ENCODE peak calls at places on chromosomes 7 and 10, in eight cellular contexts. T is MCF 10A; B is NCI-H345; I is NCI-H524; O is stimulated activated CD4-positive, alpha-beta T cell treated with anti-CD3 and anti-CD28 coated beads, Interleukin-1b, Interleukin-23, amount 100 ng/mL, for 1 hour; D is HT-29; Q is SJSA1; S is NCI-H1694. A is an unnamed sample.

GRCh38 chr7:22597845-22598244 is 97.9 kb upstream of the STEAP1B start:
- DNase-seq in S (no peak), T (peak; percentile 84), D (no peak), Q (peak; percentile 48), B (no peak), I (no peak), O (no peak), A (peak; percentile 70)

GRCh38 chr7:142873281-142873784 is 12.2 kb downstream of the TRPV6 start:
- DNase-seq in S (no peak), D (peak; percentile 77), T (no peak), Q (no peak), I (peak; percentile 22), O (no peak), B (no peak), A (no peak)

GRCh38 chr10:61974611-61975010 is 73.1 kb downstream of the ARID5B start:
- DNase-seq in T (peak; percentile 50), O (no peak), Q (peak; percentile 38), I (no peak), D (peak; percentile 39), B (peak; percentile 19), S (no peak), A (peak; percentile 52)

GRCh38 chr10:24465899-24466615 is 257.1 kb downstream of the KIAA1217 start:
- DNase-seq in B (no peak), D (peak; percentile 90), O (no peak), I (no peak), T (peak; percentile 95), Q (peak; percentile 89), S (no peak), A (peak; percentile 97)

GRCh38 chr10:5538446-5538845 is 13.7 kb downstream of the CALML3 start:
- DNase-seq in S (no peak), I (no peak), Q (peak; percentile 64), T (peak; percentile 72), O (no peak), D (peak; percentile 38), B (no peak), A (peak; percentile 82)

GRCh38 chr7:17829001-17829400 is 111.3 kb downstream of the SNX13 start:
- DNase-seq in I (no peak), B (no peak), T (no peak), O (no peak), Q (no peak), S (no peak), D (no peak), A (peak; percentile 49)

GRCh38 chr7:141558544-141559183 is 7.5 kb downstream of the AGK start:
- DNase-seq in Q (no peak), S (peak; percentile 72), D (no peak), T (peak; percentile 64), O (no peak), I (peak; percentile 25), B (peak; percentile 94), A (peak; percentile 21)

GRCh38 chr7:1188720-1189294 is 28.8 kb upstream of the ZFAND2A start:
- DNase-seq in S (no peak), D (no peak), O (no peak), B (no peak), T (no peak), Q (no peak), I (no peak), A (no peak)